ENCODE peak calls at places on chromosomes 13 and 19, in ten cellular contexts. One of them, this sample, is unnamed.

GRCh38 chr13:102117175-102117830 is 284.5 kb downstream of the FGF14 start:
- DNase-seq in gastrocnemius medialis: no peak
- DNase-seq in fibroblast of mammary gland: no peak
- DNase-seq in HL-60: no peak
- DNase-seq in uterus: no peak
- DNase-seq in epithelial cell of esophagus: peak; percentile 88
- DNase-seq in ovary: no peak
- DNase-seq in body of pancreas: no peak
- DNase-seq in AG04450: no peak
- DNase-seq in heart left ventricle: no peak
- DNase-seq in this sample: no peak

GRCh38 chr13:52195052-52195837 is 35.8 kb upstream of the NEK3 start:
- DNase-seq in epithelial cell of esophagus: peak; percentile 71
- DNase-seq in ovary: peak; percentile 78
- DNase-seq in fibroblast of mammary gland: peak; percentile 85
- DNase-seq in uterus: peak; percentile 77
- DNase-seq in HL-60: peak; percentile 57
- DNase-seq in body of pancreas: peak; percentile 87
- DNase-seq in gastrocnemius medialis: peak; percentile 45
- DNase-seq in heart left ventricle: peak; percentile 88
- DNase-seq in AG04450: peak; percentile 26
- DNase-seq in this sample: peak; percentile 96

GRCh38 chr13:57629391-57629804 is 2.1 kb upstream of the PCDH17 start:
- DNase-seq in gastrocnemius medialis: no peak
- DNase-seq in heart left ventricle: peak; percentile 31
- DNase-seq in body of pancreas: peak; percentile 46
- DNase-seq in AG04450: no peak
- DNase-seq in epithelial cell of esophagus: no peak
- DNase-seq in uterus: no peak
- DNase-seq in HL-60: no peak
- DNase-seq in fibroblast of mammary gland: no peak
- DNase-seq in ovary: no peak
- DNase-seq in this sample: no peak

GRCh38 chr19:4089400-4089908 is 22.8 kb upstream of the ZBTB7A start:
- DNase-seq in ovary: no peak
- DNase-seq in heart left ventricle: peak; percentile 64
- DNase-seq in HL-60: peak; percentile 76
- DNase-seq in AG04450: no peak
- DNase-seq in epithelial cell of esophagus: no peak
- DNase-seq in fibroblast of mammary gland: no peak
- DNase-seq in body of pancreas: no peak
- DNase-seq in gastrocnemius medialis: no peak
- DNase-seq in uterus: no peak
- DNase-seq in this sample: no peak

GRCh38 chr13:43265028-43265427 is 241.6 kb downstream of the DNAJC15 start:
- DNase-seq in ovary: no peak
- DNase-seq in uterus: no peak
- DNase-seq in epithelial cell of esophagus: no peak
- DNase-seq in heart left ventricle: no peak
- DNase-seq in body of pancreas: no peak
- DNase-seq in HL-60: no peak
- DNase-seq in gastrocnemius medialis: no peak
- DNase-seq in fibroblast of mammary gland: no peak
- DNase-seq in AG04450: no peak
- DNase-seq in this sample: no peak

GRCh38 chr19:56840452-56841193 is at the start of the genes PEG3 and ZIM2:
- DNase-seq in body of pancreas: peak; percentile 58
- DNase-seq in ovary: peak; percentile 94
- DNase-seq in gastrocnemius medialis: no peak
- DNase-seq in heart left ventricle: peak; percentile 82
- DNase-seq in uterus: peak; percentile 87
- DNase-seq in HL-60: no peak
- DNase-seq in fibroblast of mammary gland: peak; percentile 0
- DNase-seq in epithelial cell of esophagus: no peak
- DNase-seq in AG04450: no peak
- DNase-seq in this sample: peak; percentile 90

GRCh38 chr13:43965446-43965845 is 85.7 kb downstream of the LACC1 start:
- DNase-seq in uterus: no peak
- DNase-seq in ovary: no peak
- DNase-seq in gastrocnemius medialis: no peak
- DNase-seq in AG04450: no peak
- DNase-seq in fibroblast of mammary gland: no peak
- DNase-seq in HL-60: no peak
- DNase-seq in heart left ventricle: no peak
- DNase-seq in body of pancreas: no peak
- DNase-seq in epithelial cell of esophagus: no peak
- DNase-seq in this sample: no peak

GRCh38 chr19:17645339-17645963 is 42.7 kb downstream of the UNC13A start:
- DNase-seq in fibroblast of mammary gland: no peak
- DNase-seq in HL-60: no peak
- DNase-seq in epithelial cell of esophagus: no peak
- DNase-seq in AG04450: no peak
- DNase-seq in heart left ventricle: no peak
- DNase-seq in uterus: no peak
- DNase-seq in gastrocnemius medialis: no peak
- DNase-seq in ovary: no peak
- DNase-seq in body of pancreas: no peak
- DNase-seq in this sample: no peak

DNA sequence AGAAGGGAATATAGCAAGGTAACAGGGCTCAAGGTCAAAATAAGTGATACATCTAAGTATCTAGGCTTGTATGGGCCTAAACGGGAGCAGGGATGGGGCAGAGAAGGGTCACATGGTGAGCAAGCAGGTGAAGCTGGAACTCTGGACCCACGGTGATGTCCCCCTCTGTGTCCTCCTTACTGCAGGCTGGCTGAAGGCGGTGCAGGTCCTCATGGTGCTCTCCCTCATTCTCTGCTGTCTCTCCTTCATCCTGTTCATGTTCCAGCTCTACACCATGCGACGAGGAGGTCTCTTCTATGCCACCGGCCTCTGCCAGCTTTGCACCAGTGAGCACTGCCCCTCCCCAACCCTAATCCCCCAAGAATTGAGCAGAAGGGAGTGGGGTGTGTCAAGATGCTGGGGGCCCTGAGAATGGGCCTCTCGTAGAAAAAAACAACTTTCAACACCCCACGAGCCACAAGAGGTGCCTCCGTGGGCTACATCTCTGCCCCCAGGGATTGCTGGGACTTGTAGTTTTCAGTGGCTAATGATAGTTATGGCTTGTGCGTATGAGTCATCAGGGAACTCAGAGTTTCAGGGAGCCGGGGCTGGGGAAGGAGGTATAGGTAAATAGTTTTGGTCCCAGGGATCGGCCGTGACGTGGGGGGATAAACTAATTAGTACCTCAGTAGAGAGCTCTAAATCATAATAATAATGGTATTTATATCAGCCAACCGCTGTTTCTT is 4.0 kb downstream of the EMP3 start:
- DNase-seq in fibroblast of mammary gland: peak; percentile 56
- DNase-seq in epithelial cell of esophagus: peak; percentile 73
- DNase-seq in uterus: no peak
- DNase-seq in heart left ventricle: no peak
- DNase-seq in body of pancreas: no peak
- DNase-seq in AG04450: no peak
- DNase-seq in gastrocnemius medialis: no peak
- DNase-seq in HL-60: peak; percentile 45
- DNase-seq in ovary: peak; percentile 42
- DNase-seq in this sample: no peak
- H3K4me3 ChIP-seq in fibroblast of mammary gland: no peak overlapping the region
- H3K4me3 ChIP-seq in epithelial cell of esophagus: no peak overlapping the region
- H3K4me3 ChIP-seq in uterus: no peak overlapping the region
- H3K4me3 ChIP-seq in heart left ventricle: peak overlapping the region; percentile 57
- H3K4me3 ChIP-seq in body of pancreas: no peak overlapping the region
- H3K4me3 ChIP-seq in AG04450: peak overlapping the region; percentile 10
- H3K4me3 ChIP-seq in gastrocnemius medialis: no peak overlapping the region
- H3K4me3 ChIP-seq in HL-60: no peak overlapping the region
- H3K4me3 ChIP-seq in ovary: no peak overlapping the region
- H3K4me3 ChIP-seq in this sample: no peak overlapping the region

GRCh38 chr19:29528946-29529645 is 3.3 kb downstream of the VSTM2B start:
- DNase-seq in body of pancreas: no peak
- DNase-seq in uterus: no peak
- DNase-seq in HL-60: no peak
- DNase-seq in heart left ventricle: no peak
- DNase-seq in gastrocnemius medialis: no peak
- DNase-seq in AG04450: no peak
- DNase-seq in fibroblast of mammary gland: no peak
- DNase-seq in ovary: no peak
- DNase-seq in epithelial cell of esophagus: no peak
- DNase-seq in this sample: no peak

GRCh38 chr19:29526730-29527499 is 1.1 kb downstream of the VSTM2B start:
- DNase-seq in gastrocnemius medialis: no peak
- DNase-seq in AG04450: no peak
- DNase-seq in epithelial cell of esophagus: no peak
- DNase-seq in heart left ventricle: no peak
- DNase-seq in fibroblast of mammary gland: no peak
- DNase-seq in body of pancreas: no peak
- DNase-seq in ovary: no peak
- DNase-seq in uterus: no peak
- DNase-seq in HL-60: no peak
- DNase-seq in this sample: no peak

GRCh38 chr19:29525901-29526729 is at the start of gene VSTM2B:
- DNase-seq in body of pancreas: no peak
- DNase-seq in fibroblast of mammary gland: no peak
- DNase-seq in gastrocnemius medialis: no peak
- DNase-seq in ovary: no peak
- DNase-seq in epithelial cell of esophagus: no peak
- DNase-seq in heart left ventricle: no peak
- DNase-seq in uterus: no peak
- DNase-seq in HL-60: no peak
- DNase-seq in AG04450: no peak
- DNase-seq in this sample: no peak

GRCh38 chr19:29528350-29528945 is 2.7 kb downstream of the VSTM2B start:
- DNase-seq in HL-60: peak; percentile 70
- DNase-seq in gastrocnemius medialis: no peak
- DNase-seq in AG04450: peak; percentile 7
- DNase-seq in epithelial cell of esophagus: peak; percentile 50
- DNase-seq in body of pancreas: peak; percentile 59
- DNase-seq in ovary: peak; percentile 15
- DNase-seq in uterus: peak; percentile 59
- DNase-seq in fibroblast of mammary gland: peak; percentile 58
- DNase-seq in heart left ventricle: peak; percentile 61
- DNase-seq in this sample: peak; percentile 17

DNA sequence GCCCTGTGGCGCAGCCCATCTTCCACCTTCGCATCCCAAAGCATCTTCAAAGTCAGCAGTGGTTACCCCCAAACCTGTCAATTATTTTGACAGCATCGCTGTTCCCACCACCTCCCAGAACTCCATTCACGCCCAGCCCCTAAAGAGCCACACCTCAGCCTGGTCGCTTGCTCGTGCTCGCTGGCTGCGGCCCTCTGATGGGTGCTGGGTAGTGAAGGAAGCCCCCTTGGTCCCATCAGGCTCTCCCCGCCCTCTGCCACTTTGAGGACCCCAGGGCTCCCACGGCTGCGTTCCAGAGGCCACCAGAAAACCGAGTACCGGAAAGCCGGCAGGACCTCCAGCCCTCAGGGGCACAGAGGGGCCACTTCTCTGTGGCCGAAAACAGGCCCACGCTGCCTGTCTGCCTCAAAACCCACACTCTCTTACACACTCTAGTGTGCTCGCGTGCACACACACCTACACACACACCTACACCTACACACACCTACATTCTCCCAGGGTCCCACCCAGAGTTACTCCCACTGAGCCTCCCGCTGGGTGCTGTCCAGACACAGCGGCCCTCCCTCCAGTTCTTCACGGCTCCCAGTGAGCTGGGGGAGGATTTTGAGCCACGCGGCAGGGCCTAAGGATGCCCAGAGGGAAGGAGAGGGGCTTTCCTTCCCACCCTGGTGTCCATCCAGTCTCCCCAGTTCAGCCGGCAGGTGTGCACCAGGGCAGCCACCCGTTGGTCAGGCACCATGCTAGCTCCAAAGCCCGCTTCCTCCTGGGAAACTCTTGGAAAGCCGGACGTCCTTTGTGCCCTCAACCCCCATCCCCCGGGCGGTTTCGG is 1.9 kb downstream of the VSTM2B start:
- DNase-seq in fibroblast of mammary gland: no peak
- DNase-seq in AG04450: no peak
- DNase-seq in gastrocnemius medialis: no peak
- DNase-seq in uterus: no peak
- DNase-seq in ovary: no peak
- DNase-seq in epithelial cell of esophagus: no peak
- DNase-seq in HL-60: no peak
- DNase-seq in body of pancreas: no peak
- DNase-seq in heart left ventricle: no peak
- DNase-seq in this sample: no peak
- TF ChIP-seq CTCF in fibroblast of mammary gland: no peak
- TF ChIP-seq CTCF in AG04450: no peak
- TF ChIP-seq CTCF in gastrocnemius medialis: no peak
- TF ChIP-seq CTCF in uterus: no peak
- TF ChIP-seq CTCF in ovary: no peak
- TF ChIP-seq CTCF in epithelial cell of esophagus: no peak
- TF ChIP-seq CTCF in HL-60: no peak
- TF ChIP-seq CTCF in body of pancreas: no peak
- TF ChIP-seq CTCF in heart left ventricle: no peak
- TF ChIP-seq CTCF in this sample: no peak

DNA sequence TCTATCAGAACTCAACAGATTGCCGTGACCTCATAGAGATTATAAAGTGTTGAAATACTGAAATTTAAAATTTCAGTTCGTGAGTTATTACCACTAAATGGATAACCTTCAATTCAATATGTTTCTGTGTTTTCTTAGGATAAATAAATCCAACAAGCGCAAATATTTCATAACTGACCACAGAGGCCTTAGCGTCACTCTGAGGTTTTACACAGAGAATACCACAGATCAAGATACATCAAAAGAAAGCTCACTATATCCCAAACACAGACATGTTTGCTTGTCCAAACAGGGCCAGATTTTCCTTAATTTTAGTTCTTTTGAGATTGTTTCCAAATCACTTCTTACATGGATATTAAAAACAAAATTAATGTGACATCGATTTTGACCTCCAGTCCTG is 235.8 kb downstream of the EFNB2 start:
- DNase-seq in ovary: no peak
- DNase-seq in heart left ventricle: no peak
- DNase-seq in body of pancreas: no peak
- DNase-seq in uterus: no peak
- DNase-seq in AG04450: no peak
- DNase-seq in fibroblast of mammary gland: no peak
- DNase-seq in HL-60: no peak
- DNase-seq in gastrocnemius medialis: no peak
- DNase-seq in epithelial cell of esophagus: no peak
- DNase-seq in this sample: no peak
- H3K4me3 ChIP-seq in ovary: no peak overlapping the region
- H3K4me3 ChIP-seq in heart left ventricle: no peak overlapping the region
- H3K4me3 ChIP-seq in body of pancreas: no peak overlapping the region
- H3K4me3 ChIP-seq in uterus: no peak overlapping the region
- H3K4me3 ChIP-seq in AG04450: no peak overlapping the region
- H3K4me3 ChIP-seq in fibroblast of mammary gland: no peak overlapping the region
- H3K4me3 ChIP-seq in HL-60: no peak overlapping the region
- H3K4me3 ChIP-seq in gastrocnemius medialis: no peak overlapping the region
- H3K4me3 ChIP-seq in epithelial cell of esophagus: no peak overlapping the region
- H3K4me3 ChIP-seq in this sample: no peak overlapping the region

DNA sequence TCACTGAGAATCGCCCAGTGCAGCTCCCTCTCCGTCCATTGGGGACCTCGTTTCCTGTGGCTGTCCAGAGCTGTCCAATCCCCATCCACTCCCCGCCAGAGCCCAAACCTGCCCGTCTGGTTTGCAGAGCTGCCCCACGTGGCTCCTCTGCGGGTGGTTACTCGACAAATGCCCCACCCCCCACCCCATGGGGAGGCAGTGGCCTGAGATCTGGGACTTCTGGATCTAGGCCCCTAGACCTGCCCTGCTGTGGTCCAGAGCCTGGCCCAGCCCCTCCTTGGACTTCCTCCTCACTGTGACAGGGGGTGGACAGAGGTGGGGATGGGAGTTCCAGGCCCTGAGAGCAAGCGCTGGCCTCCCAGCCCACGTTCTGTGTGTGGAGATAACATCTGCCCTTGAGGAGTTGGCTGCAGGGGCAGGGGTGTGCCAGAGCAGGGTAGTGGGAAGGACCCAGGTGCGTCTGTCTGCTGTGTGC is 29.1 kb downstream of the PAK4 start:
- DNase-seq in uterus: no peak
- DNase-seq in fibroblast of mammary gland: no peak
- DNase-seq in gastrocnemius medialis: no peak
- DNase-seq in body of pancreas: peak; percentile 92
- DNase-seq in epithelial cell of esophagus: peak; percentile 88
- DNase-seq in ovary: no peak
- DNase-seq in heart left ventricle: no peak
- DNase-seq in HL-60: no peak
- DNase-seq in AG04450: no peak
- DNase-seq in this sample: no peak
- TF ChIP-seq CTCF in uterus: no peak
- TF ChIP-seq CTCF in fibroblast of mammary gland: no peak
- TF ChIP-seq CTCF in gastrocnemius medialis: no peak
- TF ChIP-seq CTCF in body of pancreas: peak; percentile 58
- TF ChIP-seq CTCF in epithelial cell of esophagus: peak; percentile 29
- TF ChIP-seq CTCF in ovary: no peak
- TF ChIP-seq CTCF in heart left ventricle: no peak
- TF ChIP-seq CTCF in HL-60: no peak
- TF ChIP-seq CTCF in AG04450: no peak
- TF ChIP-seq CTCF in this sample: no peak